ENCODE peak calls at places on chromosomes 5 and 9, in six cellular contexts. One of them, this sample, is unnamed.

GRCh38 chr9:97627624-97628023 is 5.5 kb downstream of the TSTD2 start:
- DNase-seq in SK-N-SH: no peak
- DNase-seq in K562: no peak
- DNase-seq in H1: no peak
- DNase-seq in HepG2: no peak
- DNase-seq in GM12878: no peak
- DNase-seq in this sample: no peak

GRCh38 chr9:126407125-126407870 is 80.7 kb downstream of the MVB12B start:
- DNase-seq in SK-N-SH: no peak
- DNase-seq in K562: no peak
- DNase-seq in H1: no peak
- DNase-seq in HepG2: no peak
- DNase-seq in GM12878: no peak
- DNase-seq in this sample: no peak

GRCh38 chr9:15135167-15135792 is 171.7 kb downstream of the TTC39B start:
- DNase-seq in SK-N-SH: peak; percentile 82
- DNase-seq in K562: peak; percentile 61
- DNase-seq in H1: peak; percentile 73
- DNase-seq in HepG2: peak; percentile 73
- DNase-seq in GM12878: no peak
- DNase-seq in this sample: peak; percentile 14

GRCh38 chr5:105817906-105818305 is 1852.8 kb downstream of the EFNA5 start:
- DNase-seq in SK-N-SH: no peak
- DNase-seq in K562: no peak
- DNase-seq in H1: no peak
- DNase-seq in HepG2: no peak
- DNase-seq in GM12878: no peak
- DNase-seq in this sample: no peak

GRCh38 chr5:35129921-35130485 is 82.3 kb upstream of the AGXT2 start:
- DNase-seq in SK-N-SH: no peak
- DNase-seq in K562: no peak
- DNase-seq in H1: no peak
- DNase-seq in HepG2: no peak
- DNase-seq in GM12878: peak; percentile 15
- DNase-seq in this sample: no peak

GRCh38 chr5:83548556-83548955 is 77.0 kb downstream of the VCAN start:
- DNase-seq in SK-N-SH: no peak
- DNase-seq in K562: no peak
- DNase-seq in H1: no peak
- DNase-seq in HepG2: no peak
- DNase-seq in GM12878: no peak
- DNase-seq in this sample: no peak

GRCh38 chr5:39076757-39077475 is 2.7 kb upstream of the RICTOR start:
- DNase-seq in SK-N-SH: no peak
- DNase-seq in K562: peak; percentile 54
- DNase-seq in H1: no peak
- DNase-seq in HepG2: no peak
- DNase-seq in GM12878: peak; percentile 53
- DNase-seq in this sample: no peak

GRCh38 chr9:23492126-23493002 is 333.7 kb downstream of the ELAVL2 start:
- DNase-seq in SK-N-SH: peak; percentile 46
- DNase-seq in K562: no peak
- DNase-seq in H1: no peak
- DNase-seq in HepG2: peak; percentile 31
- DNase-seq in GM12878: no peak
- DNase-seq in this sample: no peak

GRCh38 chr9:35771943-35772342 is 17.9 kb upstream of the MSMP start:
- DNase-seq in SK-N-SH: no peak
- DNase-seq in K562: no peak
- DNase-seq in H1: no peak
- DNase-seq in HepG2: peak; percentile 59
- DNase-seq in GM12878: no peak
- DNase-seq in this sample: no peak

GRCh38 chr5:23730023-23730422 is 222.6 kb downstream of the PRDM9 start:
- DNase-seq in SK-N-SH: no peak
- DNase-seq in K562: no peak
- DNase-seq in H1: no peak
- DNase-seq in HepG2: no peak
- DNase-seq in GM12878: no peak
- DNase-seq in this sample: no peak

GRCh38 chr5:36734422-36734821 is 128.0 kb downstream of the SLC1A3 start:
- DNase-seq in SK-N-SH: peak; percentile 24
- DNase-seq in K562: peak; percentile 70
- DNase-seq in H1: no peak
- DNase-seq in HepG2: peak; percentile 12
- DNase-seq in GM12878: no peak
- DNase-seq in this sample: no peak

GRCh38 chr5:149455889-149456409 is 76.9 kb upstream of the IL17B start:
- DNase-seq in SK-N-SH: no peak
- DNase-seq in K562: peak; percentile 84
- DNase-seq in H1: no peak
- DNase-seq in HepG2: peak; percentile 73
- DNase-seq in GM12878: no peak
- DNase-seq in this sample: no peak

GRCh38 chr9:26243722-26244121 is 565.5 kb upstream of the TUSC1 start:
- DNase-seq in SK-N-SH: no peak
- DNase-seq in K562: no peak
- DNase-seq in H1: no peak
- DNase-seq in HepG2: no peak
- DNase-seq in GM12878: no peak
- DNase-seq in this sample: no peak

GRCh38 chr9:94922098-94922607 is 195.7 kb downstream of the AOPEP start:
- DNase-seq in SK-N-SH: no peak
- DNase-seq in K562: no peak
- DNase-seq in H1: no peak
- DNase-seq in HepG2: peak; percentile 91
- DNase-seq in GM12878: no peak
- DNase-seq in this sample: no peak

GRCh38 chr5:163612358-163613149 is 107.1 kb downstream of the MAT2B start:
- DNase-seq in SK-N-SH: no peak
- DNase-seq in K562: no peak
- DNase-seq in H1: no peak
- DNase-seq in HepG2: no peak
- DNase-seq in GM12878: no peak
- DNase-seq in this sample: no peak

GRCh38 chr9:117414220-117414905 is 494 bp downstream of the ASTN2 start:
- DNase-seq in SK-N-SH: peak; percentile 80
- DNase-seq in K562: no peak
- DNase-seq in H1: peak; percentile 79
- DNase-seq in HepG2: no peak
- DNase-seq in GM12878: no peak
- DNase-seq in this sample: no peak

GRCh38 chr5:7741415-7742065 is 109.4 kb downstream of the CFAP90 start:
- DNase-seq in SK-N-SH: no peak
- DNase-seq in K562: no peak
- DNase-seq in H1: no peak
- DNase-seq in HepG2: no peak
- DNase-seq in GM12878: no peak
- DNase-seq in this sample: no peak

GRCh38 chr5:146539973-146540372 is 24.0 kb upstream of the GPR151 start:
- DNase-seq in SK-N-SH: no peak
- DNase-seq in K562: no peak
- DNase-seq in H1: no peak
- DNase-seq in HepG2: no peak
- DNase-seq in GM12878: no peak
- DNase-seq in this sample: no peak

GRCh38 chr5:124755565-124755964 is 9.1 kb upstream of the ZNF608 start:
- DNase-seq in SK-N-SH: peak; percentile 73
- DNase-seq in K562: peak; percentile 24
- DNase-seq in H1: no peak
- DNase-seq in HepG2: peak; percentile 21
- DNase-seq in GM12878: no peak
- DNase-seq in this sample: no peak

GRCh38 chr9:136671646-136672430 is 9.1 kb downstream of the EGFL7 start:
- DNase-seq in SK-N-SH: peak; percentile 93
- DNase-seq in K562: peak; percentile 72
- DNase-seq in H1: peak; percentile 92
- DNase-seq in HepG2: no peak
- DNase-seq in GM12878: no peak
- DNase-seq in this sample: peak; percentile 44

GRCh38 chr9:98961513-98962180 is 17.9 kb downstream of the COL15A1 start:
- DNase-seq in SK-N-SH: no peak
- DNase-seq in K562: no peak
- DNase-seq in H1: no peak
- DNase-seq in HepG2: no peak
- DNase-seq in GM12878: no peak
- DNase-seq in this sample: no peak

GRCh38 chr5:73007051-73007450 is 51.2 kb downstream of the FCHO2 start:
- DNase-seq in SK-N-SH: no peak
- DNase-seq in K562: no peak
- DNase-seq in H1: no peak
- DNase-seq in HepG2: no peak
- DNase-seq in GM12878: no peak
- DNase-seq in this sample: no peak

GRCh38 chr9:8384126-8384525 is 584.5 kb upstream of the DMAC1 start:
- DNase-seq in SK-N-SH: no peak
- DNase-seq in K562: no peak
- DNase-seq in H1: no peak
- DNase-seq in HepG2: no peak
- DNase-seq in GM12878: no peak
- DNase-seq in this sample: no peak

GRCh38 chr5:72515211-72515610 is 8.0 kb upstream of the ZNF366 start:
- DNase-seq in SK-N-SH: no peak
- DNase-seq in K562: no peak
- DNase-seq in H1: no peak
- DNase-seq in HepG2: no peak
- DNase-seq in GM12878: no peak
- DNase-seq in this sample: no peak

GRCh38 chr9:94952553-94953373 is 226.3 kb downstream of the AOPEP start:
- DNase-seq in SK-N-SH: no peak
- DNase-seq in K562: no peak
- DNase-seq in H1: no peak
- DNase-seq in HepG2: no peak
- DNase-seq in GM12878: peak; percentile 26
- DNase-seq in this sample: no peak

GRCh38 chr5:95730730-95731570 is at the start of gene RHOBTB3:
- DNase-seq in SK-N-SH: peak; percentile 91
- DNase-seq in K562: peak; percentile 94
- DNase-seq in H1: peak; percentile 84
- DNase-seq in HepG2: peak; percentile 79
- DNase-seq in GM12878: no peak
- DNase-seq in this sample: peak; percentile 38
- TF ChIP-seq GABPA in SK-N-SH: no peak
- TF ChIP-seq GABPA in K562: peak; percentile 67
- TF ChIP-seq GABPA in H1: no peak
- TF ChIP-seq GABPA in HepG2: no peak
- TF ChIP-seq GABPA in GM12878: no peak
- TF ChIP-seq GABPA in this sample: no peak

DNA sequence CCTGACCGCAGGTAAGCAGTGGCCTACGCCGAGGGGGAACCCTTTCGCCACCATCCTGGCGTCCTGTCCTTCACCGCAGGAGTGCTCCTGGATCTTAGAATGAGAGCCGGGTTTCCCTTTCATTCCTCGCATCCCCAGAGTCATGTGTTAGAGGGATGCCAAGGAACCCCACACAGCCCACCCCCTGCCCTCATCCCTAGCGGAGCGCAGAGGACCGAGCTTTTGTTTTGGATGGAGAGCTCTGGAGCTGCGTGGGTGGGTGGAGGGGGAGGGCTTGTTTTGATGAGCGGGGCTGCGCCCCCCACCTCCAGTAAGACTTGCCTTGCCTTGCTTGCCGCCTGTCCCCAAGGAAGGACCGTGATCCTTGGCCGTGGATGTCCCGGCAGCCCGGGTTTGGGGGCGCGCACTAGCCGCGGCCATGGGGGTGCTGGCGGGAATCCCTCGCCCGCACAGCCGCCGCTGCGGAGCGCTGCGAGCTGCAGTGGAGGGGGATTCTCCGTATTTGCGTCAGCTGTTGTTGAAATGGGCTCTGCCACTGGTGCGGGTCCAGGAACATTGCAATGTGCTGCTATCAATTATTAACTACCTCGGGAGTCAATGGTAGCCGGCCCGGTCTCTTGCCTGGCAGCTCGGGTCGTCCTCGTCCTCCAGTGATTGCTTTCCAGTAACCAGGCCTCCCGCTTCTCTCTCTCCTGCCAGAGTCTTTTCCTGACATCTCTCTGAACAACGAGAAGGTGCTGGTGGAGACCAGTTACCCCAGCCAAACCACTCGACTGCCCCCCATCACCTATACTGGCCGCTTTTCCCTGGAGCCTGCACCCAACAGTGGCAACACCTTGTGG is 1.0 kb downstream of the EGR1 start:
- DNase-seq in SK-N-SH: peak; percentile 39
- DNase-seq in K562: peak; percentile 47
- DNase-seq in H1: no peak
- DNase-seq in HepG2: peak; percentile 84
- DNase-seq in GM12878: no peak
- DNase-seq in this sample: no peak
- TF ChIP-seq GABPA in SK-N-SH: no peak
- TF ChIP-seq GABPA in K562: no peak
- TF ChIP-seq GABPA in H1: no peak
- TF ChIP-seq GABPA in HepG2: no peak
- TF ChIP-seq GABPA in GM12878: no peak
- TF ChIP-seq GABPA in this sample: no peak

DNA sequence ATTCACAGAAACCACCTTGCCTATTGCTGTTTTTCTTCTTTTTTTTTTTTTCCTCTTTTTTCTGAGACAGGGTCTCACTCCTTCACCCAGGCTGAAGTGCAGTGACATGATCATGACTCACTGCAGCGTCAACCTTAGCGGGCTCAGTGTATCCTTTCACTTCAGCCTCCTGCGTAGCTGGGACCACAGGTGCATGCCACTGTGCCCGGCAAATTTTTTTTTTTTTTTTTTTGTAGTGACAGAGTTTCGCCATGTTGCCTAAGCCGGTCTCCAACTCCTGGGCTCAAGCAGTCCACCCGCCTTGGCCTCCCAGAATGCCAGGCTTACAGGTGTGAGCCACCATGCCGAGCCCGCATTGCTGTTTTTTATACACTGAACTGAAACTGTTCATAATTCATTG is 13.8 kb downstream of the MAP3K1 start:
- DNase-seq in SK-N-SH: no peak
- DNase-seq in K562: peak; percentile 35
- DNase-seq in H1: no peak
- DNase-seq in HepG2: no peak
- DNase-seq in GM12878: no peak
- DNase-seq in this sample: no peak
- TF ChIP-seq GABPA in SK-N-SH: no peak
- TF ChIP-seq GABPA in K562: no peak
- TF ChIP-seq GABPA in H1: no peak
- TF ChIP-seq GABPA in HepG2: no peak
- TF ChIP-seq GABPA in GM12878: no peak
- TF ChIP-seq GABPA in this sample: no peak

GRCh38 chr9:131181091-131181681 is 55.8 kb downstream of the NUP214 start:
- DNase-seq in SK-N-SH: no peak
- DNase-seq in K562: peak; percentile 76
- DNase-seq in H1: no peak
- DNase-seq in HepG2: no peak
- DNase-seq in GM12878: no peak
- DNase-seq in this sample: no peak

GRCh38 chr9:131178895-131179294 is 53.5 kb downstream of the NUP214 start:
- DNase-seq in SK-N-SH: no peak
- DNase-seq in K562: no peak
- DNase-seq in H1: no peak
- DNase-seq in HepG2: no peak
- DNase-seq in GM12878: no peak
- DNase-seq in this sample: no peak

GRCh38 chr9:131179561-131180219 is 54.3 kb downstream of the NUP214 start:
- DNase-seq in SK-N-SH: no peak
- DNase-seq in K562: no peak
- DNase-seq in H1: no peak
- DNase-seq in HepG2: no peak
- DNase-seq in GM12878: peak; percentile 28
- DNase-seq in this sample: no peak

GRCh38 chr9:131180454-131180853 is 55.1 kb downstream of the NUP214 start:
- DNase-seq in SK-N-SH: no peak
- DNase-seq in K562: peak; percentile 99
- DNase-seq in H1: no peak
- DNase-seq in HepG2: no peak
- DNase-seq in GM12878: no peak
- DNase-seq in this sample: no peak

GRCh38 chr9:131178382-131178781 is 53.0 kb downstream of the NUP214 start:
- DNase-seq in SK-N-SH: peak; percentile 83
- DNase-seq in K562: peak; percentile 100
- DNase-seq in H1: peak; percentile 87
- DNase-seq in HepG2: peak; percentile 35
- DNase-seq in GM12878: peak; percentile 23
- DNase-seq in this sample: peak; percentile 33
- TF ChIP-seq GABPA in SK-N-SH: no peak
- TF ChIP-seq GABPA in K562: no peak
- TF ChIP-seq GABPA in H1: no peak
- TF ChIP-seq GABPA in HepG2: no peak
- TF ChIP-seq GABPA in GM12878: no peak
- TF ChIP-seq GABPA in this sample: no peak